ENCODE peak calls at places on chromosome 19, in five cellular contexts. U is esophagus squamous epithelium, K is prostate gland, P is breast epithelium, X is left lung. G is an unnamed sample.

GRCh38 chr19:38032151-38032550 is 125.1 kb downstream of the SIPA1L3 start:
- DNase-seq in U (no peak), K (no peak), P (no peak), X (no peak), G (no peak)

GRCh38 chr19:37953576-37954303 is 46.7 kb downstream of the SIPA1L3 start:
- DNase-seq in U (no peak), K (no peak), P (no peak), X (no peak), G (no peak)

GRCh38 chr19:3330047-3330446 is 36.3 kb upstream of the NFIC start:
- DNase-seq in U (no peak), K (no peak), P (no peak), X (no peak), G (no peak)

GRCh38 chr19:16470541-16470910 is 1.2 kb downstream of the EPS15L1 start:
- DNase-seq in U (no peak), K (no peak), P (no peak), X (no peak), G (no peak)

GRCh38 chr19:38483016-38483630 is 49.6 kb downstream of the RYR1 start:
- DNase-seq in U (no peak), K (no peak), P (no peak), X (no peak), G (no peak)

GRCh38 chr19:5271145-5271544 is 69.5 kb downstream of the PTPRS start:
- DNase-seq in U (no peak), K (no peak), P (no peak), X (peak), G (peak)

GRCh38 chr19:32873560-32873959 is 4.0 kb upstream of the SLC7A9 start:
- DNase-seq in U (no peak), K (no peak), P (no peak), X (no peak), G (no peak)

GRCh38 chr19:21143428-21143827 is 1.6 kb downstream of the ZNF431 start:
- DNase-seq in U (no peak), K (no peak), P (no peak), X (no peak), G (no peak)

GRCh38 chr19:58218899-58219298 is 9.8 kb upstream of the ZNF544 start:
- DNase-seq in U (no peak), K (no peak), P (no peak), X (no peak), G (peak)

GRCh38 chr19:16266586-16266942 is 58.1 kb upstream of the KLF2 start:
- DNase-seq in U (no peak), K (no peak), P (no peak), X (no peak), G (no peak)

GRCh38 chr19:42250666-42251531 is 4.0 kb downstream of the ERF start:
- DNase-seq in U (no peak), K (no peak), P (no peak), X (no peak), G (no peak)

GRCh38 chr19:14632286-14632685 is 42.4 kb downstream of the ADGRE3 start:
- DNase-seq in U (no peak), K (no peak), P (no peak), X (no peak), G (peak)

GRCh38 chr19:16888629-16889371 is at the start of gene F2RL3:
- DNase-seq in U (no peak), K (no peak), P (no peak), X (peak), G (no peak)

GRCh38 chr19:3034845-3035541 is 5.9 kb upstream of the TLE2 start:
- DNase-seq in U (no peak), K (peak), P (no peak), X (no peak), G (peak)

GRCh38 chr19:46998445-46999142 is 21.0 kb upstream of the NPAS1 start:
- DNase-seq in U (no peak), K (no peak), P (no peak), X (no peak), G (no peak)

GRCh38 chr19:21322528-21322927 is 6.7 kb downstream of the ZNF708 start:
- DNase-seq in U (no peak), K (no peak), P (no peak), X (no peak), G (no peak)

GRCh38 chr19:991174-991931 is 7.2 kb downstream of the WDR18 start:
- DNase-seq in U (no peak), K (no peak), P (no peak), X (peak), G (peak)

GRCh38 chr19:55546822-55547614 is 1.7 kb upstream of the SBK3 start:
- DNase-seq in U (no peak), K (no peak), P (no peak), X (peak), G (no peak)

GRCh38 chr19:16200038-16200775 is 2.5 kb downstream of the AP1M1 start:
- DNase-seq in U (no peak), K (no peak), P (no peak), X (no peak), G (no peak)

GRCh38 chr19:39304701-39305571 is 8.7 kb downstream of the IFNL1 start:
- DNase-seq in U (no peak), K (no peak), P (no peak), X (no peak), G (no peak)

GRCh38 chr19:55112246-55112780 is 5.1 kb downstream of the PPP1R12C start:
- DNase-seq in U (no peak), K (no peak), P (no peak), X (no peak), G (no peak)

GRCh38 chr19:34676697-34677385 is at the start of gene SCGB2B2:
- DNase-seq in U (no peak), K (no peak), P (no peak), X (no peak), G (no peak)

GRCh38 chr19:53254451-53255341 is at the start of gene ZNF677:
- DNase-seq in U (peak), K (peak), P (peak), X (peak), G (no peak)

GRCh38 chr19:7614859-7615741 is 14.2 kb downstream of the XAB2 start:
- DNase-seq in U (no peak), K (no peak), P (no peak), X (no peak), G (no peak)

GRCh38 chr19:49824662-49825061 is 6.6 kb downstream of the MED25 start:
- DNase-seq in U (no peak), K (no peak), P (no peak), X (no peak), G (no peak)

GRCh38 chr19:11479090-11479469 is 1.8 kb downstream of the ELAVL3 start:
- DNase-seq in U (no peak), K (no peak), P (no peak), X (no peak), G (no peak)

GRCh38 chr19:1063030-1063908 is 3.7 kb upstream of the ARHGAP45 start:
- DNase-seq in U (no peak), K (no peak), P (no peak), X (peak), G (peak)

GRCh38 chr19:5585461-5586299 is 17.9 kb upstream of the TINCR start:
- DNase-seq in U (no peak), K (peak), P (no peak), X (no peak), G (no peak)

GRCh38 chr19:14149509-14149994 is 13.2 kb upstream of the ASF1B start:
- DNase-seq in U (no peak), K (peak), P (peak), X (peak), G (no peak)

GRCh38 chr19:4059931-4060620 is 6.6 kb downstream of the ZBTB7A start:
- DNase-seq in U (no peak), K (no peak), P (no peak), X (peak), G (peak)

GRCh38 chr19:41821003-41821735 is 23.3 kb downstream of the LYPD4 start:
- DNase-seq in U (no peak), K (peak), P (no peak), X (no peak), G (peak)

GRCh38 chr19:10142701-10143375 is 23.1 kb upstream of the EIF3G start:
- DNase-seq in U (no peak), K (no peak), P (no peak), X (no peak), G (no peak)

GRCh38 chr19:1163934-1164683 is 10.0 kb downstream of the SBNO2 start:
- DNase-seq in U (no peak), K (no peak), P (no peak), X (peak), G (no peak)

GRCh38 chr19:8320564-8321066 is 560 bp downstream of the NDUFA7 start:
- DNase-seq in U (no peak), K (no peak), P (no peak), X (peak), G (peak)

GRCh38 chr19:1062387-1063029 is 4.5 kb upstream of the ARHGAP45 start:
- DNase-seq in U (no peak), K (no peak), P (no peak), X (peak), G (no peak)

GRCh38 chr19:15463865-15464371 is 426 bp downstream of the RASAL3 start:
- DNase-seq in U (peak), K (no peak), P (no peak), X (peak), G (peak)

GRCh38 chr19:8640402-8641004 is 10.1 kb downstream of the NFILZ start:
- DNase-seq in U (no peak), K (no peak), P (no peak), X (peak), G (no peak)

GRCh38 chr19:1455336-1456120 is 5.6 kb downstream of the APC2 start:
- DNase-seq in U (no peak), K (no peak), P (no peak), X (peak), G (peak)

GRCh38 chr19:50890422-50891252 is 17.4 kb downstream of the KLK2 start:
- DNase-seq in U (no peak), K (no peak), P (no peak), X (no peak), G (no peak)
- H3K27ac ChIP-seq in U (no peak), K (peak), P (no peak), X (no peak), G (no peak)

DNA sequence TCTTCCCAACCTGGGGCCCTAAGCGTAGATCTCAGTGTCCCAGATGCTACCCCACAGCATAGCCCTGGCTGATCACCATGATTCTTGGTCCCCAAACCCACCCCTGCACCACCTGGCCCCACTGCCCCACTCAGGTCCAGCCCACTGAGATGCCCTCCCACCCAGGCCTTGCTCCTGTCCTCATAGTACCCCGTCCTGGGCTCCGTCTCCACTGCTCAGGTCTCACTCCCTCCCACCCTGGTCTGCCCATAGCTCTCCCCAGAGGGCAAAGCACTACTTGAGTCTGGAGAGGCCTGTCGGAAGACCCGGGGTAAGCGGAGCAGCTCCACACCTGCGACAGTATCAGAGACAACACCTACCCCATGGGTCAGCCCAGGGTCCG is 35.8 kb upstream of the ISYNA1 start:
- DNase-seq in U (no peak), K (no peak), P (no peak), X (peak), G (no peak)
- H3K27ac ChIP-seq in U (peak), K (no peak), P (no peak), X (no peak), G (no peak)

GRCh38 chr19:12800873-12801465 is 631 bp downstream of the PRDX2 start:
- DNase-seq in U (no peak), K (no peak), P (no peak), X (no peak), G (peak)
- H3K27ac ChIP-seq in U (peak), K (peak), P (peak), X (no peak), G (peak)

GRCh38 chr19:52099497-52100138 is 4.1 kb upstream of the ZNF841 start:
- DNase-seq in U (no peak), K (no peak), P (no peak), X (no peak), G (no peak)

GRCh38 chr19:52095172-52096014 is at the start of gene ZNF841:
- DNase-seq in U (peak), K (peak), P (peak), X (peak), G (no peak)

DNA sequence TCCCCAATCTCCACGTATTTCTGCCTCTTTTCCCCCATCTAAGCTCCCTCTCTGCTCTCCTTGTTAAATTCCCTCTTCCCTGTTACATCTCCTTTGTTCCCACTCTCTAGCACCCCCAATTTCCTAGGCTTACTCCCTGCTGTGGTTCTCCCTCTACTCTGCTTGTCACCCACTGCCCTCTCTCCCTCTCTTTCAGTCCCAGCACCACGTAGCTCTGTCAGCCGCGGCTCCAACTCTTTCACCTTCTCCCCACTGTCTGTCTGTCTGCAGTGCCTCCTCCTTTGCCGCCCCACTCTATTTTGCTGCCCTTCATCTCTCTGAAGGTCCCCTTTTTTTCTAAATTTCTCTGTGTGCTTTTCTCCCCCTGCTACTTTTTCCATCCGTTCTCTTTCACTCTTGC is 1.0 kb downstream of the ZNF841 start:
- DNase-seq in U (no peak), K (no peak), P (no peak), X (no peak), G (no peak)
- H3K27ac ChIP-seq in U (no peak), K (peak), P (no peak), X (no peak), G (no peak)

DNA sequence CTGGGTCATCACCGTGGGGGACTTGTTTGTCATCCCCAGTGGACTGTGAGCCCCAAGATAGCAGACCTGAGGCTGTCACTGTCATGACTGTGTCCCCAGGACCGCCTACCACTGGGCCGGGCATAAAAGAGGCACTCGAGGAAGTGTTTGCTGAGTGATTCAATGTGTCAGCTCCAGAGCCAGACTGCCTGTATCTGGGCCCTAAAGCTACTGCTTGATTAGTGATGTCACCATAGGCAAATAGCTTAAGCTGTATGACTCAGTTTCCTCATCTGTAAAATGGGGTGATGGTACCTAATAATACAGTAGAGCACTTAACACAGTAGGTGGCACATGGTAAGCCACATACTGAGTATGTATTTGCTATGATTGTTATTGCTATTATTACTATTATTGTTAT is 11.2 kb upstream of the CEACAM19 start:
- DNase-seq in U (no peak), K (no peak), P (no peak), X (no peak), G (no peak)
- H3K27ac ChIP-seq in U (no peak), K (no peak), P (no peak), X (no peak), G (no peak)

GRCh38 chr19:18171605-18172327 is 1.8 kb upstream of the IFI30 start:
- DNase-seq in U (no peak), K (no peak), P (no peak), X (no peak), G (peak)

GRCh38 chr19:18173054-18173571 is 500 bp upstream of the IFI30 start:
- DNase-seq in U (no peak), K (no peak), P (no peak), X (peak), G (peak)

GRCh38 chr19:18172331-18173053 is 1.1 kb upstream of the IFI30 start:
- DNase-seq in U (no peak), K (no peak), P (no peak), X (no peak), G (no peak)

GRCh38 chr19:18168673-18169381 is 4.8 kb upstream of the IFI30 start:
- DNase-seq in U (no peak), K (no peak), P (no peak), X (no peak), G (no peak)

GRCh38 chr19:18170714-18171255 is 2.8 kb upstream of the IFI30 start:
- DNase-seq in U (no peak), K (no peak), P (no peak), X (no peak), G (peak)
- H3K27ac ChIP-seq in U (peak), K (no peak), P (no peak), X (peak), G (peak)

G was measured in Karpas-422.